ENCODE peak calls at places on chromosomes 7 and 10, in eight cellular contexts. J is NCI-H510A, E is lower lobe of right lung, Y is HFF-Myc, I is MCF 10A, Z is fibroblast of lung, U is GM03348, L is foreskin keratinocyte. N is an unnamed sample.

GRCh38 chr10:4303045-4303444 is 518.0 kb upstream of the KLF6 start:
- DNase-seq in J (no peak), E (no peak), Y (no peak), I (no peak), Z (peak; percentile 32), U (no peak), L (no peak), N (no peak)

GRCh38 chr7:42175834-42176745 is 60.9 kb downstream of the GLI3 start:
- DNase-seq in J (no peak), E (no peak), Y (no peak), I (no peak), Z (no peak), U (no peak), L (peak; percentile 28), N (no peak)

GRCh38 chr7:10121641-10122040 is 852.0 kb upstream of the PHF14 start:
- DNase-seq in J (no peak), E (no peak), Y (no peak), I (no peak), Z (no peak), U (no peak), L (no peak), N (no peak)

GRCh38 chr10:29317027-29317420 is 28.2 kb downstream of the LYZL1 start:
- DNase-seq in J (no peak), E (no peak), Y (no peak), I (no peak), Z (peak; percentile 18), U (no peak), L (no peak), N (no peak)

GRCh38 chr7:9718071-9718470 is 1255.6 kb upstream of the PHF14 start:
- DNase-seq in J (no peak), E (no peak), Y (no peak), I (no peak), Z (no peak), U (no peak), L (peak; percentile 5), N (no peak)

GRCh38 chr7:108015740-108016139 is 12.8 kb upstream of the LAMB1 start:
- DNase-seq in J (no peak), E (no peak), Y (no peak), I (no peak), Z (no peak), U (no peak), L (no peak), N (no peak)

GRCh38 chr10:63765126-63765525 is 243.9 kb downstream of the REEP3 start:
- DNase-seq in J (no peak), E (no peak), Y (no peak), I (peak; percentile 41), Z (no peak), U (peak; percentile 20), L (peak; percentile 90), N (no peak)

GRCh38 chr7:30225863-30226361 is 58.5 kb upstream of the ZNRF2 start:
- DNase-seq in J (peak; percentile 15), E (peak; percentile 84), Y (no peak), I (peak; percentile 86), Z (peak; percentile 64), U (peak; percentile 36), L (peak; percentile 96), N (peak; percentile 88)

GRCh38 chr10:63173468-63174227 is 40.5 kb downstream of the NRBF2 start:
- DNase-seq in J (no peak), E (no peak), Y (no peak), I (no peak), Z (no peak), U (no peak), L (no peak), N (no peak)

GRCh38 chr7:134785842-134786241 is 6.4 kb downstream of the CALD1 start:
- DNase-seq in J (no peak), E (no peak), Y (no peak), I (no peak), Z (no peak), U (no peak), L (peak; percentile 17), N (no peak)

GRCh38 chr7:155764432-155764798 is 47.8 kb downstream of the SHH start:
- DNase-seq in J (no peak), E (no peak), Y (no peak), I (no peak), Z (no peak), U (no peak), L (no peak), N (no peak)

GRCh38 chr7:36961097-36961496 is 236.8 kb upstream of the AOAH start:
- DNase-seq in J (no peak), E (no peak), Y (no peak), I (no peak), Z (no peak), U (no peak), L (no peak), N (no peak)

GRCh38 chr7:80060218-80060806 is 74.3 kb upstream of the GNAI1 start:
- DNase-seq in J (no peak), E (no peak), Y (peak; percentile 37), I (peak; percentile 61), Z (peak; percentile 88), U (peak; percentile 42), L (peak; percentile 55), N (no peak)

N was measured in kidney.